ENCODE peak calls at places on chromosomes 6 and 20, in nine cellular contexts. One of them, this sample, is unnamed.

GRCh38 chr6:133778414-133778813 is 110.5 kb upstream of the TCF21 start:
- DNase-seq in HCT116: no peak
- DNase-seq in OCI-LY7: no peak
- DNase-seq in SK-N-SH: no peak
- DNase-seq in MM.1S: no peak
- DNase-seq in neural progenitor cell: no peak
- DNase-seq in GM23248: peak; percentile 93
- DNase-seq in GM23338: no peak
- DNase-seq in PC-3: peak; percentile 23
- DNase-seq in this sample: peak; percentile 17

GRCh38 chr20:3106658-3107463 is 22.3 kb upstream of the AVP start:
- DNase-seq in HCT116: no peak
- DNase-seq in OCI-LY7: no peak
- DNase-seq in SK-N-SH: no peak
- DNase-seq in MM.1S: no peak
- DNase-seq in neural progenitor cell: peak; percentile 69
- DNase-seq in GM23248: no peak
- DNase-seq in GM23338: peak; percentile 27
- DNase-seq in PC-3: no peak
- DNase-seq in this sample: no peak

GRCh38 chr20:58711266-58712051 is 18.9 kb downstream of the NPEPL1 start:
- DNase-seq in HCT116: no peak
- DNase-seq in OCI-LY7: no peak
- DNase-seq in SK-N-SH: peak; percentile 16
- DNase-seq in MM.1S: no peak
- DNase-seq in neural progenitor cell: no peak
- DNase-seq in GM23248: no peak
- DNase-seq in GM23338: no peak
- DNase-seq in PC-3: no peak
- DNase-seq in this sample: peak; percentile 2

GRCh38 chr6:68978411-68978810 is 343.3 kb downstream of the ADGRB3 start:
- DNase-seq in HCT116: no peak
- DNase-seq in OCI-LY7: no peak
- DNase-seq in SK-N-SH: no peak
- DNase-seq in MM.1S: no peak
- DNase-seq in neural progenitor cell: no peak
- DNase-seq in GM23248: no peak
- DNase-seq in GM23338: no peak
- DNase-seq in PC-3: no peak
- DNase-seq in this sample: no peak

GRCh38 chr20:40416274-40416673 is 272.8 kb downstream of the MAFB start:
- DNase-seq in HCT116: no peak
- DNase-seq in OCI-LY7: no peak
- DNase-seq in SK-N-SH: no peak
- DNase-seq in MM.1S: no peak
- DNase-seq in neural progenitor cell: no peak
- DNase-seq in GM23248: peak; percentile 6
- DNase-seq in GM23338: no peak
- DNase-seq in PC-3: peak; percentile 2
- DNase-seq in this sample: no peak

GRCh38 chr6:157985378-157986155 is 3.9 kb downstream of the SYNJ2 start:
- DNase-seq in HCT116: no peak
- DNase-seq in OCI-LY7: no peak
- DNase-seq in SK-N-SH: no peak
- DNase-seq in MM.1S: no peak
- DNase-seq in neural progenitor cell: no peak
- DNase-seq in GM23248: no peak
- DNase-seq in GM23338: peak; percentile 40
- DNase-seq in PC-3: no peak
- DNase-seq in this sample: peak; percentile 68

GRCh38 chr6:18154507-18155272 is at the start of gene TPMT:
- DNase-seq in HCT116: no peak
- DNase-seq in OCI-LY7: no peak
- DNase-seq in SK-N-SH: no peak
- DNase-seq in MM.1S: no peak
- DNase-seq in neural progenitor cell: peak; percentile 97
- DNase-seq in GM23248: peak; percentile 44
- DNase-seq in GM23338: peak; percentile 19
- DNase-seq in PC-3: peak; percentile 16
- DNase-seq in this sample: peak; percentile 40

GRCh38 chr20:42419814-42420532 is 769.7 kb downstream of the PTPRT start:
- DNase-seq in HCT116: no peak
- DNase-seq in OCI-LY7: no peak
- DNase-seq in SK-N-SH: no peak
- DNase-seq in MM.1S: no peak
- DNase-seq in neural progenitor cell: no peak
- DNase-seq in GM23248: no peak
- DNase-seq in GM23338: no peak
- DNase-seq in PC-3: no peak
- DNase-seq in this sample: no peak

GRCh38 chr20:40997116-40997515 is 31.5 kb upstream of the TOP1 start:
- DNase-seq in HCT116: no peak
- DNase-seq in OCI-LY7: peak; percentile 94
- DNase-seq in SK-N-SH: no peak
- DNase-seq in MM.1S: no peak
- DNase-seq in neural progenitor cell: peak; percentile 46
- DNase-seq in GM23248: no peak
- DNase-seq in GM23338: peak; percentile 79
- DNase-seq in PC-3: no peak
- DNase-seq in this sample: no peak

GRCh38 chr20:10551732-10552724 is 116.9 kb downstream of the SLX4IP start:
- DNase-seq in HCT116: no peak
- DNase-seq in OCI-LY7: no peak
- DNase-seq in SK-N-SH: no peak
- DNase-seq in MM.1S: no peak
- DNase-seq in neural progenitor cell: peak; percentile 65
- DNase-seq in GM23248: no peak
- DNase-seq in GM23338: peak; percentile 59
- DNase-seq in PC-3: no peak
- DNase-seq in this sample: no peak

GRCh38 chr20:15703171-15703911 is 869.9 kb downstream of the KIF16B start:
- DNase-seq in HCT116: no peak
- DNase-seq in OCI-LY7: no peak
- DNase-seq in SK-N-SH: no peak
- DNase-seq in MM.1S: no peak
- DNase-seq in neural progenitor cell: no peak
- DNase-seq in GM23248: peak; percentile 84
- DNase-seq in GM23338: no peak
- DNase-seq in PC-3: peak; percentile 99
- DNase-seq in this sample: peak; percentile 18

GRCh38 chr6:12371151-12371550 is 81.0 kb downstream of the EDN1 start:
- DNase-seq in HCT116: no peak
- DNase-seq in OCI-LY7: no peak
- DNase-seq in SK-N-SH: no peak
- DNase-seq in MM.1S: no peak
- DNase-seq in neural progenitor cell: no peak
- DNase-seq in GM23248: no peak
- DNase-seq in GM23338: no peak
- DNase-seq in PC-3: peak; percentile 17
- DNase-seq in this sample: no peak

GRCh38 chr20:5181492-5181891 is 54.7 kb downstream of the CDS2 start:
- DNase-seq in HCT116: no peak
- DNase-seq in OCI-LY7: no peak
- DNase-seq in SK-N-SH: no peak
- DNase-seq in MM.1S: no peak
- DNase-seq in neural progenitor cell: no peak
- DNase-seq in GM23248: no peak
- DNase-seq in GM23338: no peak
- DNase-seq in PC-3: peak; percentile 67
- DNase-seq in this sample: no peak

GRCh38 chr20:37775200-37775599 is 81.4 kb downstream of the CTNNBL1 start:
- DNase-seq in HCT116: no peak
- DNase-seq in OCI-LY7: no peak
- DNase-seq in SK-N-SH: no peak
- DNase-seq in MM.1S: no peak
- DNase-seq in neural progenitor cell: no peak
- DNase-seq in GM23248: no peak
- DNase-seq in GM23338: no peak
- DNase-seq in PC-3: no peak
- DNase-seq in this sample: no peak

GRCh38 chr20:37776049-37776448 is 82.2 kb downstream of the CTNNBL1 start:
- DNase-seq in HCT116: no peak
- DNase-seq in OCI-LY7: no peak
- DNase-seq in SK-N-SH: no peak
- DNase-seq in MM.1S: no peak
- DNase-seq in neural progenitor cell: no peak
- DNase-seq in GM23248: no peak
- DNase-seq in GM23338: no peak
- DNase-seq in PC-3: no peak
- DNase-seq in this sample: no peak

GRCh38 chr20:37774143-37774542 is 80.3 kb downstream of the CTNNBL1 start:
- DNase-seq in HCT116: no peak
- DNase-seq in OCI-LY7: no peak
- DNase-seq in SK-N-SH: no peak
- DNase-seq in MM.1S: no peak
- DNase-seq in neural progenitor cell: no peak
- DNase-seq in GM23248: no peak
- DNase-seq in GM23338: no peak
- DNase-seq in PC-3: no peak
- DNase-seq in this sample: no peak

GRCh38 chr20:37777012-37777411 is 83.2 kb downstream of the CTNNBL1 start:
- DNase-seq in HCT116: no peak
- DNase-seq in OCI-LY7: no peak
- DNase-seq in SK-N-SH: no peak
- DNase-seq in MM.1S: no peak
- DNase-seq in neural progenitor cell: no peak
- DNase-seq in GM23248: no peak
- DNase-seq in GM23338: no peak
- DNase-seq in PC-3: no peak
- DNase-seq in this sample: no peak

DNA sequence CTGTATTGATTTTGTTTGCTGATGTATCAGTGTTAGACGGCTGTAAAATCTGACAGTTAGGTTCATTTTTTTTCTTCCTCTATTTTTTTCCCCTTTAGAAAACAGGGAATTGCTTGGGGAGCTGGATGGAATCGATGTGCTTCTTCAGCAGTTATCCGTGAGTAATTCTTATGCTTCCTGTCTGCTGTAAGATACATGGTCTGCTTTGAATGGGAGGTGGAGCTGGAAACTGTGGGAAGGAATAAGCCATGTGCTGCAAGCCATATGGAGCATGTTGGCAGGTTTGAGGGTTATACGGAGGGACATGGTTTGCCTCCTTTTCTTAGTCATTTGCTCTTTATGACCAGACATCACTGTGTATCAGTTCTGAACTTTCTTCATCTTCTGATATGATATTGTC is 83.7 kb downstream of the CTNNBL1 start:
- DNase-seq in HCT116: no peak
- DNase-seq in OCI-LY7: no peak
- DNase-seq in SK-N-SH: no peak
- DNase-seq in MM.1S: no peak
- DNase-seq in neural progenitor cell: no peak
- DNase-seq in GM23248: no peak
- DNase-seq in GM23338: no peak
- DNase-seq in PC-3: no peak
- DNase-seq in this sample: no peak
- TF ChIP-seq EZH2phosphoT487 in HCT116: no peak
- TF ChIP-seq EZH2phosphoT487 in OCI-LY7: no peak
- TF ChIP-seq EZH2phosphoT487 in SK-N-SH: no peak
- TF ChIP-seq EZH2phosphoT487 in MM.1S: no peak
- TF ChIP-seq EZH2phosphoT487 in neural progenitor cell: no peak
- TF ChIP-seq EZH2phosphoT487 in GM23248: no peak
- TF ChIP-seq EZH2phosphoT487 in GM23338: no peak
- TF ChIP-seq EZH2phosphoT487 in PC-3: no peak
- TF ChIP-seq EZH2phosphoT487 in this sample: no peak

DNA sequence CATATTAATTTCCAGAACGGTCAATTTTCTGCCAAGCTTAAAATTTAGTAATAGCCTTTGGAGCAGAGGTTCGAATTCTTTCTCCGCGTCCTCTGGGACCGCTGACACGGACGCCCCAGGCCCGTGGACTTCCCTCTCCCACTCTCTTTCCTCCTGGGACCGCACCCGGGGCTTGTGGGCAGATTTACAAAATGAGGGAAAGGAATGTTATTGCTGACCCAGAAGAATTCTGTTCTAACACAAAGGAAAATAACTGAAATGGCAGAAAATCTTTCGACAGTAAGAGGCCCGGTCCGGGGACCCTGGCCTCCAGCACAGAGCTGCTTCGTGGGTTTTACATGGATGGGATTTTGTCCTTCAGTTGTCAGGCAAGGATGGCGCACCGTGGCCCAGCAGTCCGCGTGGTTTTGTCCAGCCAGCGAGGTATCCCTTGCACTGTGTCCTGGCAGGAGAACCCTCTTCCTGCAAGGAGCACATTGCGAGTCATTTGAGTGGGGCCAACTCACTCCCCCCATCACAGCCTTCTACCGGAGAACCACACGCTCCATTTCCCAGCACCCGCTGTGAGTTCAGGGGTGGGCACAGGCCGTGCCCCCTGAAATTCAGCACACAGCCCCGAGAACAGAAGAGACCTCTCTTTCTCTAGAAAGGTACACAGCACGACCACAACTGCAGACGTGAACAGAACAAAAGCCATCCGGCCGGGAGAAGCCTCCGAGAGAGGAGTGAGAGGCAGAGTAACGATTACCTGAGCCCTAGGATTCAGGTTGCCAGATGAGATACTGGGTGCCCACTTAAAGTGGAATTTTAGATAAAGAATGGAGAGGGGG is 106.0 kb upstream of the AFDN start:
- DNase-seq in HCT116: no peak
- DNase-seq in OCI-LY7: no peak
- DNase-seq in SK-N-SH: no peak
- DNase-seq in MM.1S: no peak
- DNase-seq in neural progenitor cell: no peak
- DNase-seq in GM23248: no peak
- DNase-seq in GM23338: no peak
- DNase-seq in PC-3: no peak
- DNase-seq in this sample: no peak
- H3K4me3 ChIP-seq in HCT116: no peak overlapping the region
- H3K4me3 ChIP-seq in OCI-LY7: no peak overlapping the region
- H3K4me3 ChIP-seq in SK-N-SH: no peak overlapping the region
- H3K4me3 ChIP-seq in MM.1S: no peak overlapping the region
- H3K4me3 ChIP-seq in neural progenitor cell: no peak overlapping the region
- H3K4me3 ChIP-seq in GM23248: no peak overlapping the region
- H3K4me3 ChIP-seq in GM23338: no peak overlapping the region
- H3K4me3 ChIP-seq in PC-3: no peak overlapping the region
- H3K4me3 ChIP-seq in this sample: no peak overlapping the region

DNA sequence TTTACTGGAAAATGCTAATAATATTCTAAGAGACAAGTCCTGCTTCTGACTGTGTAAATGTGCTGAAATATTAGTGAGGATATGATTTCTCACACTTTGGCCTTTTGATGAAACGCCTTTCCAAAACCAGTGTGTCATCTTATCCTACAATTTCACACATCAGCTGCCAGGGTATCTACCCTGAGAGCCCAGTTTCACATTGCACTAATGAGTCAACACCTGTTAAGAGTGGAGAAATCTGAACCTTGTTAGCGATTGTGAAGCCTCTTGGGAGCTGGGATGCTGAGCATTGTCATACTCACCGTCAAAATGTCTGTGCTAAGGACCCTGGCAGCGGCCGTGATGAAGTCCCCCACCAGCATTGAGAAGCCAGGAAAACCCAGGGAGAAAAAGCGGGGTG is 166.0 kb downstream of the RALGAPA2 start:
- DNase-seq in HCT116: no peak
- DNase-seq in OCI-LY7: no peak
- DNase-seq in SK-N-SH: no peak
- DNase-seq in MM.1S: no peak
- DNase-seq in neural progenitor cell: no peak
- DNase-seq in GM23248: no peak
- DNase-seq in GM23338: no peak
- DNase-seq in PC-3: no peak
- DNase-seq in this sample: no peak
- TF ChIP-seq EZH2phosphoT487 in HCT116: no peak
- TF ChIP-seq EZH2phosphoT487 in OCI-LY7: no peak
- TF ChIP-seq EZH2phosphoT487 in SK-N-SH: no peak
- TF ChIP-seq EZH2phosphoT487 in MM.1S: no peak
- TF ChIP-seq EZH2phosphoT487 in neural progenitor cell: no peak
- TF ChIP-seq EZH2phosphoT487 in GM23248: no peak
- TF ChIP-seq EZH2phosphoT487 in GM23338: no peak
- TF ChIP-seq EZH2phosphoT487 in PC-3: no peak
- TF ChIP-seq EZH2phosphoT487 in this sample: no peak

GRCh38 chr20:45416917-45417316 is 976 bp downstream of the PIGT start:
- DNase-seq in HCT116: no peak
- DNase-seq in OCI-LY7: peak; percentile 52
- DNase-seq in SK-N-SH: no peak
- DNase-seq in MM.1S: no peak
- DNase-seq in neural progenitor cell: no peak
- DNase-seq in GM23248: no peak
- DNase-seq in GM23338: no peak
- DNase-seq in PC-3: no peak
- DNase-seq in this sample: no peak
- H3K4me3 ChIP-seq in HCT116: peak overlapping the region; percentile 98
- H3K4me3 ChIP-seq in OCI-LY7: peak overlapping the region; percentile 98
- H3K4me3 ChIP-seq in SK-N-SH: peak overlapping the region; percentile 100
- H3K4me3 ChIP-seq in MM.1S: peak overlapping the region; percentile 100
- H3K4me3 ChIP-seq in neural progenitor cell: peak overlapping the region; percentile 87
- H3K4me3 ChIP-seq in GM23248: peak overlapping the region; percentile 98
- H3K4me3 ChIP-seq in GM23338: peak overlapping the region; percentile 81
- H3K4me3 ChIP-seq in PC-3: peak overlapping the region; percentile 85
- H3K4me3 ChIP-seq in this sample: peak overlapping the region; percentile 72

This sample was measured in hepatocyte.